ENCODE peak calls at places on chromosomes 6 and 20, in six cellular contexts. One of them, this sample, is unnamed.

GRCh38 chr6:12228447-12229146 is 61.6 kb upstream of the EDN1 start:
- DNase-seq in fibroblast of mammary gland: no peak
- DNase-seq in cardiac fibroblast: no peak
- DNase-seq in brain microvascular endothelial cell: no peak
- DNase-seq in astrocyte of the cerebellum: no peak
- DNase-seq in suprapubic skin: no peak
- DNase-seq in this sample: no peak

GRCh38 chr6:72621243-72622093 is at the start of gene KCNQ5:
- DNase-seq in cardiac fibroblast: peak; percentile 18
- DNase-seq in fibroblast of mammary gland: no peak
- DNase-seq in suprapubic skin: no peak
- DNase-seq in astrocyte of the cerebellum: no peak
- DNase-seq in brain microvascular endothelial cell: no peak
- DNase-seq in this sample: peak; percentile 92

GRCh38 chr20:10637062-10637559 is 36.7 kb downstream of the JAG1 start:
- DNase-seq in fibroblast of mammary gland: peak; percentile 75
- DNase-seq in suprapubic skin: no peak
- DNase-seq in brain microvascular endothelial cell: peak; percentile 74
- DNase-seq in astrocyte of the cerebellum: no peak
- DNase-seq in cardiac fibroblast: peak; percentile 69
- DNase-seq in this sample: no peak

GRCh38 chr20:46348972-46349741 is 40.9 kb upstream of the CDH22 start:
- DNase-seq in suprapubic skin: no peak
- DNase-seq in cardiac fibroblast: peak; percentile 54
- DNase-seq in astrocyte of the cerebellum: no peak
- DNase-seq in brain microvascular endothelial cell: peak; percentile 32
- DNase-seq in fibroblast of mammary gland: peak; percentile 52
- DNase-seq in this sample: no peak

GRCh38 chr20:14921546-14921945 is 584.1 kb upstream of the FLRT3 start:
- DNase-seq in brain microvascular endothelial cell: no peak
- DNase-seq in suprapubic skin: no peak
- DNase-seq in fibroblast of mammary gland: peak; percentile 31
- DNase-seq in astrocyte of the cerebellum: no peak
- DNase-seq in cardiac fibroblast: no peak
- DNase-seq in this sample: no peak

GRCh38 chr20:51650685-51651134 is 108.2 kb upstream of the NFATC2 start:
- DNase-seq in fibroblast of mammary gland: peak; percentile 56
- DNase-seq in cardiac fibroblast: peak; percentile 82
- DNase-seq in brain microvascular endothelial cell: peak; percentile 43
- DNase-seq in astrocyte of the cerebellum: peak; percentile 20
- DNase-seq in suprapubic skin: no peak
- DNase-seq in this sample: no peak

GRCh38 chr6:107809966-107810365 is 14.1 kb downstream of the SCML4 start:
- DNase-seq in fibroblast of mammary gland: no peak
- DNase-seq in suprapubic skin: no peak
- DNase-seq in cardiac fibroblast: no peak
- DNase-seq in brain microvascular endothelial cell: no peak
- DNase-seq in astrocyte of the cerebellum: no peak
- DNase-seq in this sample: no peak

GRCh38 chr6:168032383-168032760 is 34.9 kb downstream of the KIF25 start:
- DNase-seq in astrocyte of the cerebellum: peak; percentile 76
- DNase-seq in suprapubic skin: no peak
- DNase-seq in brain microvascular endothelial cell: peak; percentile 89
- DNase-seq in fibroblast of mammary gland: peak; percentile 86
- DNase-seq in cardiac fibroblast: peak; percentile 69
- DNase-seq in this sample: no peak

GRCh38 chr20:29419378-29419777 is 1838.1 kb upstream of the DEFB115 start:
- DNase-seq in astrocyte of the cerebellum: no peak
- DNase-seq in cardiac fibroblast: no peak
- DNase-seq in fibroblast of mammary gland: no peak
- DNase-seq in suprapubic skin: no peak
- DNase-seq in brain microvascular endothelial cell: no peak
- DNase-seq in this sample: no peak

GRCh38 chr6:5079692-5080091 is 5.4 kb upstream of the PPP1R3G start:
- DNase-seq in cardiac fibroblast: no peak
- DNase-seq in astrocyte of the cerebellum: no peak
- DNase-seq in suprapubic skin: no peak
- DNase-seq in fibroblast of mammary gland: no peak
- DNase-seq in brain microvascular endothelial cell: no peak
- DNase-seq in this sample: no peak

GRCh38 chr6:139080255-139080920 is 51.8 kb downstream of the ABRACL start:
- DNase-seq in brain microvascular endothelial cell: peak; percentile 4
- DNase-seq in fibroblast of mammary gland: no peak
- DNase-seq in cardiac fibroblast: peak; percentile 13
- DNase-seq in astrocyte of the cerebellum: no peak
- DNase-seq in suprapubic skin: no peak
- DNase-seq in this sample: no peak

GRCh38 chr6:10297825-10298224 is 117.0 kb downstream of the TFAP2A start:
- DNase-seq in suprapubic skin: no peak
- DNase-seq in cardiac fibroblast: no peak
- DNase-seq in fibroblast of mammary gland: no peak
- DNase-seq in brain microvascular endothelial cell: no peak
- DNase-seq in astrocyte of the cerebellum: no peak
- DNase-seq in this sample: no peak

GRCh38 chr6:53347250-53347920 is 1.4 kb downstream of the ELOVL5 start:
- DNase-seq in suprapubic skin: peak; percentile 77
- DNase-seq in cardiac fibroblast: peak; percentile 29
- DNase-seq in brain microvascular endothelial cell: peak; percentile 18
- DNase-seq in astrocyte of the cerebellum: no peak
- DNase-seq in fibroblast of mammary gland: peak; percentile 41
- DNase-seq in this sample: no peak

GRCh38 chr20:63086421-63087235 is 79.9 kb upstream of the BHLHE23 start:
- DNase-seq in astrocyte of the cerebellum: no peak
- DNase-seq in brain microvascular endothelial cell: no peak
- DNase-seq in fibroblast of mammary gland: no peak
- DNase-seq in suprapubic skin: peak; percentile 70
- DNase-seq in cardiac fibroblast: no peak
- DNase-seq in this sample: peak; percentile 87

GRCh38 chr6:65650086-65650485 is 56.9 kb downstream of the EYS start:
- DNase-seq in brain microvascular endothelial cell: no peak
- DNase-seq in fibroblast of mammary gland: no peak
- DNase-seq in astrocyte of the cerebellum: no peak
- DNase-seq in suprapubic skin: no peak
- DNase-seq in cardiac fibroblast: no peak
- DNase-seq in this sample: no peak

GRCh38 chr6:20208687-20209378 is 3.4 kb downstream of the MBOAT1 start:
- DNase-seq in cardiac fibroblast: peak; percentile 6
- DNase-seq in astrocyte of the cerebellum: no peak
- DNase-seq in fibroblast of mammary gland: peak; percentile 13
- DNase-seq in suprapubic skin: no peak
- DNase-seq in brain microvascular endothelial cell: no peak
- DNase-seq in this sample: no peak

GRCh38 chr20:17488916-17489600 is 42.1 kb downstream of the BFSP1 start:
- DNase-seq in astrocyte of the cerebellum: no peak
- DNase-seq in fibroblast of mammary gland: no peak
- DNase-seq in brain microvascular endothelial cell: no peak
- DNase-seq in suprapubic skin: peak; percentile 47
- DNase-seq in cardiac fibroblast: no peak
- DNase-seq in this sample: no peak

GRCh38 chr6:127641905-127642304 is 64.9 kb downstream of the C6orf58 start:
- DNase-seq in cardiac fibroblast: peak; percentile 62
- DNase-seq in suprapubic skin: no peak
- DNase-seq in astrocyte of the cerebellum: peak; percentile 4
- DNase-seq in fibroblast of mammary gland: peak; percentile 48
- DNase-seq in brain microvascular endothelial cell: peak; percentile 21
- DNase-seq in this sample: no peak

GRCh38 chr20:31570735-31571617 is 34.1 kb upstream of the ID1 start:
- DNase-seq in fibroblast of mammary gland: no peak
- DNase-seq in suprapubic skin: no peak
- DNase-seq in cardiac fibroblast: no peak
- DNase-seq in astrocyte of the cerebellum: no peak
- DNase-seq in brain microvascular endothelial cell: no peak
- DNase-seq in this sample: no peak

GRCh38 chr6:36514554-36515456 is 32.5 kb downstream of the STK38 start:
- DNase-seq in fibroblast of mammary gland: no peak
- DNase-seq in suprapubic skin: no peak
- DNase-seq in brain microvascular endothelial cell: no peak
- DNase-seq in astrocyte of the cerebellum: no peak
- DNase-seq in cardiac fibroblast: no peak
- DNase-seq in this sample: no peak

GRCh38 chr6:147048930-147049329 is 155.3 kb upstream of the STXBP5 start:
- DNase-seq in cardiac fibroblast: no peak
- DNase-seq in brain microvascular endothelial cell: no peak
- DNase-seq in astrocyte of the cerebellum: no peak
- DNase-seq in suprapubic skin: no peak
- DNase-seq in fibroblast of mammary gland: no peak
- DNase-seq in this sample: no peak

GRCh38 chr20:50494428-50494827 is 15.8 kb upstream of the PTPN1 start:
- DNase-seq in fibroblast of mammary gland: no peak
- DNase-seq in suprapubic skin: no peak
- DNase-seq in astrocyte of the cerebellum: no peak
- DNase-seq in cardiac fibroblast: no peak
- DNase-seq in brain microvascular endothelial cell: no peak
- DNase-seq in this sample: no peak

GRCh38 chr20:51732454-51732791 is 35.8 kb downstream of the ATP9A start:
- DNase-seq in suprapubic skin: no peak
- DNase-seq in cardiac fibroblast: no peak
- DNase-seq in astrocyte of the cerebellum: peak; percentile 38
- DNase-seq in brain microvascular endothelial cell: no peak
- DNase-seq in fibroblast of mammary gland: peak; percentile 46
- DNase-seq in this sample: no peak

GRCh38 chr20:34621383-34622367 is 55.2 kb downstream of the PIGU start:
- DNase-seq in brain microvascular endothelial cell: peak; percentile 28
- DNase-seq in suprapubic skin: no peak
- DNase-seq in cardiac fibroblast: peak; percentile 80
- DNase-seq in astrocyte of the cerebellum: no peak
- DNase-seq in fibroblast of mammary gland: peak; percentile 66
- DNase-seq in this sample: no peak

GRCh38 chr6:131683479-131683878 is 17.7 kb downstream of the OR2A4 start:
- DNase-seq in cardiac fibroblast: no peak
- DNase-seq in fibroblast of mammary gland: no peak
- DNase-seq in brain microvascular endothelial cell: no peak
- DNase-seq in astrocyte of the cerebellum: no peak
- DNase-seq in suprapubic skin: no peak
- DNase-seq in this sample: no peak

GRCh38 chr6:43924222-43924702 is 154.3 kb downstream of the VEGFA start:
- DNase-seq in brain microvascular endothelial cell: no peak
- DNase-seq in fibroblast of mammary gland: peak; percentile 49
- DNase-seq in astrocyte of the cerebellum: no peak
- DNase-seq in suprapubic skin: no peak
- DNase-seq in cardiac fibroblast: no peak
- DNase-seq in this sample: no peak

GRCh38 chr6:47473791-47474351 is 3.7 kb upstream of the CD2AP start:
- DNase-seq in brain microvascular endothelial cell: no peak
- DNase-seq in suprapubic skin: no peak
- DNase-seq in fibroblast of mammary gland: no peak
- DNase-seq in cardiac fibroblast: peak; percentile 23
- DNase-seq in astrocyte of the cerebellum: no peak
- DNase-seq in this sample: no peak

GRCh38 chr6:6515691-6516607 is 72.6 kb upstream of the LY86 start:
- DNase-seq in astrocyte of the cerebellum: no peak
- DNase-seq in suprapubic skin: no peak
- DNase-seq in fibroblast of mammary gland: no peak
- DNase-seq in brain microvascular endothelial cell: no peak
- DNase-seq in cardiac fibroblast: no peak
- DNase-seq in this sample: no peak

GRCh38 chr6:17768388-17768787 is 61.7 kb upstream of the NUP153 start:
- DNase-seq in brain microvascular endothelial cell: peak; percentile 26
- DNase-seq in astrocyte of the cerebellum: peak; percentile 11
- DNase-seq in fibroblast of mammary gland: peak; percentile 31
- DNase-seq in cardiac fibroblast: peak; percentile 58
- DNase-seq in suprapubic skin: no peak
- DNase-seq in this sample: no peak

GRCh38 chr6:129502261-129502660 is 207.7 kb downstream of the ARHGAP18 start:
- DNase-seq in brain microvascular endothelial cell: no peak
- DNase-seq in suprapubic skin: no peak
- DNase-seq in cardiac fibroblast: peak; percentile 31
- DNase-seq in fibroblast of mammary gland: no peak
- DNase-seq in astrocyte of the cerebellum: no peak
- DNase-seq in this sample: no peak

GRCh38 chr20:37733416-37733815 is 39.6 kb downstream of the CTNNBL1 start:
- DNase-seq in astrocyte of the cerebellum: no peak
- DNase-seq in fibroblast of mammary gland: no peak
- DNase-seq in brain microvascular endothelial cell: no peak
- DNase-seq in suprapubic skin: no peak
- DNase-seq in cardiac fibroblast: no peak
- DNase-seq in this sample: no peak

GRCh38 chr6:125153541-125154183 is at the start of gene TPD52L1:
- DNase-seq in cardiac fibroblast: peak; percentile 65
- DNase-seq in brain microvascular endothelial cell: peak; percentile 39
- DNase-seq in suprapubic skin: peak; percentile 88
- DNase-seq in astrocyte of the cerebellum: peak; percentile 34
- DNase-seq in fibroblast of mammary gland: peak; percentile 54
- DNase-seq in this sample: peak; percentile 92
- TF ChIP-seq CTCF in cardiac fibroblast: peak; percentile 92
- TF ChIP-seq CTCF in brain microvascular endothelial cell: peak; percentile 95
- TF ChIP-seq CTCF in suprapubic skin: peak; percentile 80
- TF ChIP-seq CTCF in astrocyte of the cerebellum: peak; percentile 95
- TF ChIP-seq CTCF in fibroblast of mammary gland: peak; percentile 70
- TF ChIP-seq CTCF in this sample: peak; percentile 98

GRCh38 chr6:37650071-37650481 is 47.6 kb downstream of the MDGA1 start:
- DNase-seq in astrocyte of the cerebellum: no peak
- DNase-seq in fibroblast of mammary gland: no peak
- DNase-seq in cardiac fibroblast: no peak
- DNase-seq in brain microvascular endothelial cell: no peak
- DNase-seq in suprapubic skin: no peak
- DNase-seq in this sample: no peak
- TF ChIP-seq CTCF in astrocyte of the cerebellum: no peak
- TF ChIP-seq CTCF in fibroblast of mammary gland: no peak
- TF ChIP-seq CTCF in cardiac fibroblast: no peak
- TF ChIP-seq CTCF in brain microvascular endothelial cell: peak; percentile 16
- TF ChIP-seq CTCF in suprapubic skin: no peak
- TF ChIP-seq CTCF in this sample: no peak

GRCh38 chr20:40265872-40266533 is 423.0 kb downstream of the MAFB start:
- DNase-seq in brain microvascular endothelial cell: peak; percentile 19
- DNase-seq in astrocyte of the cerebellum: no peak
- DNase-seq in cardiac fibroblast: peak; percentile 44
- DNase-seq in fibroblast of mammary gland: peak; percentile 56
- DNase-seq in suprapubic skin: no peak
- DNase-seq in this sample: no peak
- TF ChIP-seq CTCF in brain microvascular endothelial cell: peak; percentile 70
- TF ChIP-seq CTCF in astrocyte of the cerebellum: peak; percentile 56
- TF ChIP-seq CTCF in cardiac fibroblast: peak; percentile 34
- TF ChIP-seq CTCF in fibroblast of mammary gland: peak; percentile 60
- TF ChIP-seq CTCF in suprapubic skin: peak; percentile 30
- TF ChIP-seq CTCF in this sample: peak; percentile 80

DNA sequence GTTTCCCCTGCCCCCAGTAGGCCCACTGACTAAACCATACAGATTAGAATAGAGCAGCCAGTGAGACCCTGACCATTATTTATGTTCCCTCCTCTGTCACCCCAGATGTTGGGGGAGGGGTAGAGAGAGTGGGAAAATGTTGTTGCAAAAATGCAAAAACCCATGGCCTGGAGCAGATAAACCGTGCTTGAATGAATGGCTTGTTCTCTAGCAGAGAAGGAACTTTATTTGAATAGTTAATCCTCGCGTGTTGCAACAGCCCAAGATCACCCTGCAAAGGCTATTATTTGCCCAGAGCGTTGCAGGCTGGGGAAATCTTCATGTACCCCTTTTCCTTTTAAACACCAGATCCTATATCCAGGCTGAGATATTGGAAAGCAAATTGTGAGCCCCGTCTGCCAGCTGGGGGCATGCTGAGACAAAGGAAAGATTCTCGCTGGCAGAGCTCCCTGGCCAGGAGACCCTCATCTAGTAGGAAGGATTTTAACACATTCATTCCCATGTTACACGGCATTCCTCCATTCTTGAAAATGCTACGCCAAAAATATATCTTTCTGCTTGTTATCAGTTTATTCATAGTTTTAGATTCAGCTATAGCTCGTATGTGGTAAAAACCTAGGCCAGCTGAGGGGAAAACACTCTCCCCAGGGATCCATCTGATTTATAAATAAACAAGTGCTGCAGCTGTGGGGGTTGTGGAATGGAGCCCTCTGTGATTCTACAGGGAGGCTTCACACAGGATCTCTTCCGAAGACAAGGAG is 53.0 kb downstream of the LINC00237 start:
- DNase-seq in astrocyte of the cerebellum: no peak
- DNase-seq in cardiac fibroblast: no peak
- DNase-seq in suprapubic skin: no peak
- DNase-seq in fibroblast of mammary gland: no peak
- DNase-seq in brain microvascular endothelial cell: no peak
- DNase-seq in this sample: no peak
- TF ChIP-seq CTCF in astrocyte of the cerebellum: no peak
- TF ChIP-seq CTCF in cardiac fibroblast: no peak
- TF ChIP-seq CTCF in suprapubic skin: no peak
- TF ChIP-seq CTCF in fibroblast of mammary gland: no peak
- TF ChIP-seq CTCF in brain microvascular endothelial cell: no peak
- TF ChIP-seq CTCF in this sample: peak; percentile 8

This sample was measured in chondrocyte.